ENCODE peak calls at places on chromosomes 12 and 14, in six cellular contexts. One of them, this sample, is unnamed.

GRCh38 chr12:91144053-91144452 is 32.8 kb upstream of the LUM start:
- DNase-seq in Kasumi-1: no peak
- DNase-seq in stimulated activated CD4-positive, alpha-beta T cell treated with anti-CD3 and anti-CD28 coated beads, Interleukin-1b, Interleukin-23, amount 100 ng/mL, for 24 hours: no peak
- DNase-seq in left ventricle myocardium inferior: no peak
- DNase-seq in K562: no peak
- DNase-seq in stimulated activated CD8-positive, alpha-beta memory T cell treated with anti-CD3 and anti-CD28 coated beads, Interleukin-12 subunit alpha, Interleukin-12 subunit beta, amount 100 ng/mL, for 4 hours: no peak
- DNase-seq in this sample: no peak

GRCh38 chr12:6295187-6295811 is 15.2 kb upstream of the PLEKHG6 start:
- DNase-seq in K562: peak
- DNase-seq in left ventricle myocardium inferior: no peak
- DNase-seq in Kasumi-1: no peak
- DNase-seq in stimulated activated CD4-positive, alpha-beta T cell treated with anti-CD3 and anti-CD28 coated beads, Interleukin-1b, Interleukin-23, amount 100 ng/mL, for 24 hours: no peak
- DNase-seq in stimulated activated CD8-positive, alpha-beta memory T cell treated with anti-CD3 and anti-CD28 coated beads, Interleukin-12 subunit alpha, Interleukin-12 subunit beta, amount 100 ng/mL, for 4 hours: no peak
- DNase-seq in this sample: no peak

GRCh38 chr14:78154827-78155226 is 15.3 kb upstream of the NRXN3 start:
- DNase-seq in left ventricle myocardium inferior: no peak
- DNase-seq in K562: peak
- DNase-seq in stimulated activated CD8-positive, alpha-beta memory T cell treated with anti-CD3 and anti-CD28 coated beads, Interleukin-12 subunit alpha, Interleukin-12 subunit beta, amount 100 ng/mL, for 4 hours: no peak
- DNase-seq in stimulated activated CD4-positive, alpha-beta T cell treated with anti-CD3 and anti-CD28 coated beads, Interleukin-1b, Interleukin-23, amount 100 ng/mL, for 24 hours: no peak
- DNase-seq in Kasumi-1: no peak
- DNase-seq in this sample: no peak

GRCh38 chr14:82060219-82060618 is 526.6 kb upstream of the SEL1L start:
- DNase-seq in Kasumi-1: no peak
- DNase-seq in K562: no peak
- DNase-seq in stimulated activated CD8-positive, alpha-beta memory T cell treated with anti-CD3 and anti-CD28 coated beads, Interleukin-12 subunit alpha, Interleukin-12 subunit beta, amount 100 ng/mL, for 4 hours: no peak
- DNase-seq in stimulated activated CD4-positive, alpha-beta T cell treated with anti-CD3 and anti-CD28 coated beads, Interleukin-1b, Interleukin-23, amount 100 ng/mL, for 24 hours: no peak
- DNase-seq in left ventricle myocardium inferior: no peak
- DNase-seq in this sample: peak

GRCh38 chr12:40222247-40222646 is 2.5 kb upstream of the LRRK2 start:
- DNase-seq in Kasumi-1: no peak
- DNase-seq in stimulated activated CD4-positive, alpha-beta T cell treated with anti-CD3 and anti-CD28 coated beads, Interleukin-1b, Interleukin-23, amount 100 ng/mL, for 24 hours: no peak
- DNase-seq in K562: no peak
- DNase-seq in left ventricle myocardium inferior: no peak
- DNase-seq in stimulated activated CD8-positive, alpha-beta memory T cell treated with anti-CD3 and anti-CD28 coated beads, Interleukin-12 subunit alpha, Interleukin-12 subunit beta, amount 100 ng/mL, for 4 hours: no peak
- DNase-seq in this sample: no peak

GRCh38 chr12:55982319-55982936 is 8.6 kb downstream of the RAB5B start:
- DNase-seq in stimulated activated CD8-positive, alpha-beta memory T cell treated with anti-CD3 and anti-CD28 coated beads, Interleukin-12 subunit alpha, Interleukin-12 subunit beta, amount 100 ng/mL, for 4 hours: no peak
- DNase-seq in stimulated activated CD4-positive, alpha-beta T cell treated with anti-CD3 and anti-CD28 coated beads, Interleukin-1b, Interleukin-23, amount 100 ng/mL, for 24 hours: no peak
- DNase-seq in Kasumi-1: peak
- DNase-seq in K562: no peak
- DNase-seq in left ventricle myocardium inferior: no peak
- DNase-seq in this sample: no peak

GRCh38 chr12:65125975-65126374 is 4.9 kb upstream of the WIF1 start:
- DNase-seq in left ventricle myocardium inferior: no peak
- DNase-seq in stimulated activated CD4-positive, alpha-beta T cell treated with anti-CD3 and anti-CD28 coated beads, Interleukin-1b, Interleukin-23, amount 100 ng/mL, for 24 hours: no peak
- DNase-seq in Kasumi-1: no peak
- DNase-seq in stimulated activated CD8-positive, alpha-beta memory T cell treated with anti-CD3 and anti-CD28 coated beads, Interleukin-12 subunit alpha, Interleukin-12 subunit beta, amount 100 ng/mL, for 4 hours: no peak
- DNase-seq in K562: no peak
- DNase-seq in this sample: no peak

GRCh38 chr12:79086546-79086945 is 222.0 kb downstream of the SYT1 start:
- DNase-seq in stimulated activated CD8-positive, alpha-beta memory T cell treated with anti-CD3 and anti-CD28 coated beads, Interleukin-12 subunit alpha, Interleukin-12 subunit beta, amount 100 ng/mL, for 4 hours: no peak
- DNase-seq in Kasumi-1: no peak
- DNase-seq in stimulated activated CD4-positive, alpha-beta T cell treated with anti-CD3 and anti-CD28 coated beads, Interleukin-1b, Interleukin-23, amount 100 ng/mL, for 24 hours: no peak
- DNase-seq in left ventricle myocardium inferior: no peak
- DNase-seq in K562: no peak
- DNase-seq in this sample: no peak

GRCh38 chr14:55684956-55685584 is 105.1 kb downstream of the KTN1 start:
- DNase-seq in stimulated activated CD8-positive, alpha-beta memory T cell treated with anti-CD3 and anti-CD28 coated beads, Interleukin-12 subunit alpha, Interleukin-12 subunit beta, amount 100 ng/mL, for 4 hours: no peak
- DNase-seq in Kasumi-1: no peak
- DNase-seq in left ventricle myocardium inferior: no peak
- DNase-seq in K562: no peak
- DNase-seq in stimulated activated CD4-positive, alpha-beta T cell treated with anti-CD3 and anti-CD28 coated beads, Interleukin-1b, Interleukin-23, amount 100 ng/mL, for 24 hours: no peak
- DNase-seq in this sample: no peak

GRCh38 chr14:77009014-77009413 is 19.5 kb downstream of the IRF2BPL start:
- DNase-seq in Kasumi-1: no peak
- DNase-seq in stimulated activated CD8-positive, alpha-beta memory T cell treated with anti-CD3 and anti-CD28 coated beads, Interleukin-12 subunit alpha, Interleukin-12 subunit beta, amount 100 ng/mL, for 4 hours: no peak
- DNase-seq in stimulated activated CD4-positive, alpha-beta T cell treated with anti-CD3 and anti-CD28 coated beads, Interleukin-1b, Interleukin-23, amount 100 ng/mL, for 24 hours: no peak
- DNase-seq in K562: no peak
- DNase-seq in left ventricle myocardium inferior: no peak
- DNase-seq in this sample: no peak

GRCh38 chr14:21220874-21221477 is 48.3 kb downstream of the HNRNPC start:
- DNase-seq in Kasumi-1: no peak
- DNase-seq in stimulated activated CD4-positive, alpha-beta T cell treated with anti-CD3 and anti-CD28 coated beads, Interleukin-1b, Interleukin-23, amount 100 ng/mL, for 24 hours: no peak
- DNase-seq in stimulated activated CD8-positive, alpha-beta memory T cell treated with anti-CD3 and anti-CD28 coated beads, Interleukin-12 subunit alpha, Interleukin-12 subunit beta, amount 100 ng/mL, for 4 hours: no peak
- DNase-seq in left ventricle myocardium inferior: no peak
- DNase-seq in K562: no peak
- DNase-seq in this sample: no peak

GRCh38 chr14:52678591-52678990 is 16.8 kb downstream of the ERO1A start:
- DNase-seq in K562: peak
- DNase-seq in Kasumi-1: no peak
- DNase-seq in left ventricle myocardium inferior: no peak
- DNase-seq in stimulated activated CD8-positive, alpha-beta memory T cell treated with anti-CD3 and anti-CD28 coated beads, Interleukin-12 subunit alpha, Interleukin-12 subunit beta, amount 100 ng/mL, for 4 hours: no peak
- DNase-seq in stimulated activated CD4-positive, alpha-beta T cell treated with anti-CD3 and anti-CD28 coated beads, Interleukin-1b, Interleukin-23, amount 100 ng/mL, for 24 hours: no peak
- DNase-seq in this sample: no peak

GRCh38 chr14:76958020-76958965 is 70.2 kb downstream of the IRF2BPL start:
- DNase-seq in K562: no peak
- DNase-seq in stimulated activated CD4-positive, alpha-beta T cell treated with anti-CD3 and anti-CD28 coated beads, Interleukin-1b, Interleukin-23, amount 100 ng/mL, for 24 hours: no peak
- DNase-seq in stimulated activated CD8-positive, alpha-beta memory T cell treated with anti-CD3 and anti-CD28 coated beads, Interleukin-12 subunit alpha, Interleukin-12 subunit beta, amount 100 ng/mL, for 4 hours: no peak
- DNase-seq in Kasumi-1: no peak
- DNase-seq in left ventricle myocardium inferior: no peak
- DNase-seq in this sample: no peak

GRCh38 chr12:122886851-122887816 is 8.8 kb downstream of the VPS37B start:
- DNase-seq in Kasumi-1: no peak
- DNase-seq in stimulated activated CD4-positive, alpha-beta T cell treated with anti-CD3 and anti-CD28 coated beads, Interleukin-1b, Interleukin-23, amount 100 ng/mL, for 24 hours: peak
- DNase-seq in K562: peak
- DNase-seq in left ventricle myocardium inferior: no peak
- DNase-seq in stimulated activated CD8-positive, alpha-beta memory T cell treated with anti-CD3 and anti-CD28 coated beads, Interleukin-12 subunit alpha, Interleukin-12 subunit beta, amount 100 ng/mL, for 4 hours: no peak
- DNase-seq in this sample: no peak

GRCh38 chr12:131282292-131283080 is 328.8 kb downstream of the ADGRD1 start:
- DNase-seq in left ventricle myocardium inferior: no peak
- DNase-seq in stimulated activated CD4-positive, alpha-beta T cell treated with anti-CD3 and anti-CD28 coated beads, Interleukin-1b, Interleukin-23, amount 100 ng/mL, for 24 hours: no peak
- DNase-seq in K562: no peak
- DNase-seq in Kasumi-1: no peak
- DNase-seq in stimulated activated CD8-positive, alpha-beta memory T cell treated with anti-CD3 and anti-CD28 coated beads, Interleukin-12 subunit alpha, Interleukin-12 subunit beta, amount 100 ng/mL, for 4 hours: no peak
- DNase-seq in this sample: no peak

GRCh38 chr14:67623114-67623513 is 3.4 kb downstream of the ARG2 start:
- DNase-seq in left ventricle myocardium inferior: no peak
- DNase-seq in stimulated activated CD4-positive, alpha-beta T cell treated with anti-CD3 and anti-CD28 coated beads, Interleukin-1b, Interleukin-23, amount 100 ng/mL, for 24 hours: no peak
- DNase-seq in stimulated activated CD8-positive, alpha-beta memory T cell treated with anti-CD3 and anti-CD28 coated beads, Interleukin-12 subunit alpha, Interleukin-12 subunit beta, amount 100 ng/mL, for 4 hours: no peak
- DNase-seq in K562: no peak
- DNase-seq in Kasumi-1: peak
- DNase-seq in this sample: no peak

GRCh38 chr12:3655331-3655900 is 97.5 kb downstream of the CRACR2A start:
- DNase-seq in left ventricle myocardium inferior: no peak
- DNase-seq in K562: peak
- DNase-seq in stimulated activated CD4-positive, alpha-beta T cell treated with anti-CD3 and anti-CD28 coated beads, Interleukin-1b, Interleukin-23, amount 100 ng/mL, for 24 hours: no peak
- DNase-seq in stimulated activated CD8-positive, alpha-beta memory T cell treated with anti-CD3 and anti-CD28 coated beads, Interleukin-12 subunit alpha, Interleukin-12 subunit beta, amount 100 ng/mL, for 4 hours: no peak
- DNase-seq in Kasumi-1: no peak
- DNase-seq in this sample: peak

GRCh38 chr12:67958187-67958586 is 31.1 kb upstream of the IFNG-AS1 start:
- DNase-seq in stimulated activated CD8-positive, alpha-beta memory T cell treated with anti-CD3 and anti-CD28 coated beads, Interleukin-12 subunit alpha, Interleukin-12 subunit beta, amount 100 ng/mL, for 4 hours: no peak
- DNase-seq in K562: no peak
- DNase-seq in left ventricle myocardium inferior: no peak
- DNase-seq in Kasumi-1: no peak
- DNase-seq in stimulated activated CD4-positive, alpha-beta T cell treated with anti-CD3 and anti-CD28 coated beads, Interleukin-1b, Interleukin-23, amount 100 ng/mL, for 24 hours: no peak
- DNase-seq in this sample: no peak

GRCh38 chr12:65826513-65827171 is 2.4 kb downstream of the HMGA2 start:
- DNase-seq in left ventricle myocardium inferior: no peak
- DNase-seq in Kasumi-1: no peak
- DNase-seq in K562: no peak
- DNase-seq in stimulated activated CD8-positive, alpha-beta memory T cell treated with anti-CD3 and anti-CD28 coated beads, Interleukin-12 subunit alpha, Interleukin-12 subunit beta, amount 100 ng/mL, for 4 hours: no peak
- DNase-seq in stimulated activated CD4-positive, alpha-beta T cell treated with anti-CD3 and anti-CD28 coated beads, Interleukin-1b, Interleukin-23, amount 100 ng/mL, for 24 hours: no peak
- DNase-seq in this sample: no peak

GRCh38 chr12:118633071-118633470 is 256.7 kb downstream of the SUDS3 start:
- DNase-seq in Kasumi-1: no peak
- DNase-seq in stimulated activated CD4-positive, alpha-beta T cell treated with anti-CD3 and anti-CD28 coated beads, Interleukin-1b, Interleukin-23, amount 100 ng/mL, for 24 hours: no peak
- DNase-seq in stimulated activated CD8-positive, alpha-beta memory T cell treated with anti-CD3 and anti-CD28 coated beads, Interleukin-12 subunit alpha, Interleukin-12 subunit beta, amount 100 ng/mL, for 4 hours: no peak
- DNase-seq in K562: peak
- DNase-seq in left ventricle myocardium inferior: no peak
- DNase-seq in this sample: no peak

GRCh38 chr14:34853041-34853440 is 22.1 kb downstream of the BAZ1A start:
- DNase-seq in stimulated activated CD8-positive, alpha-beta memory T cell treated with anti-CD3 and anti-CD28 coated beads, Interleukin-12 subunit alpha, Interleukin-12 subunit beta, amount 100 ng/mL, for 4 hours: no peak
- DNase-seq in Kasumi-1: no peak
- DNase-seq in left ventricle myocardium inferior: no peak
- DNase-seq in K562: no peak
- DNase-seq in stimulated activated CD4-positive, alpha-beta T cell treated with anti-CD3 and anti-CD28 coated beads, Interleukin-1b, Interleukin-23, amount 100 ng/mL, for 24 hours: no peak
- DNase-seq in this sample: no peak

GRCh38 chr12:22029991-22030390 is 16.0 kb upstream of the CMAS start:
- DNase-seq in stimulated activated CD4-positive, alpha-beta T cell treated with anti-CD3 and anti-CD28 coated beads, Interleukin-1b, Interleukin-23, amount 100 ng/mL, for 24 hours: no peak
- DNase-seq in Kasumi-1: no peak
- DNase-seq in K562: no peak
- DNase-seq in stimulated activated CD8-positive, alpha-beta memory T cell treated with anti-CD3 and anti-CD28 coated beads, Interleukin-12 subunit alpha, Interleukin-12 subunit beta, amount 100 ng/mL, for 4 hours: no peak
- DNase-seq in left ventricle myocardium inferior: no peak
- DNase-seq in this sample: no peak

GRCh38 chr14:53306926-53307325 is 153.8 kb upstream of the DDHD1 start:
- DNase-seq in K562: no peak
- DNase-seq in stimulated activated CD4-positive, alpha-beta T cell treated with anti-CD3 and anti-CD28 coated beads, Interleukin-1b, Interleukin-23, amount 100 ng/mL, for 24 hours: no peak
- DNase-seq in Kasumi-1: no peak
- DNase-seq in left ventricle myocardium inferior: no peak
- DNase-seq in stimulated activated CD8-positive, alpha-beta memory T cell treated with anti-CD3 and anti-CD28 coated beads, Interleukin-12 subunit alpha, Interleukin-12 subunit beta, amount 100 ng/mL, for 4 hours: no peak
- DNase-seq in this sample: no peak

GRCh38 chr14:99181246-99181645 is 90.8 kb downstream of the BCL11B start:
- DNase-seq in stimulated activated CD8-positive, alpha-beta memory T cell treated with anti-CD3 and anti-CD28 coated beads, Interleukin-12 subunit alpha, Interleukin-12 subunit beta, amount 100 ng/mL, for 4 hours: no peak
- DNase-seq in Kasumi-1: no peak
- DNase-seq in K562: no peak
- DNase-seq in left ventricle myocardium inferior: no peak
- DNase-seq in stimulated activated CD4-positive, alpha-beta T cell treated with anti-CD3 and anti-CD28 coated beads, Interleukin-1b, Interleukin-23, amount 100 ng/mL, for 24 hours: no peak
- DNase-seq in this sample: no peak

GRCh38 chr14:85399196-85399595 is 130.7 kb upstream of the FLRT2 start:
- DNase-seq in K562: no peak
- DNase-seq in left ventricle myocardium inferior: no peak
- DNase-seq in stimulated activated CD4-positive, alpha-beta T cell treated with anti-CD3 and anti-CD28 coated beads, Interleukin-1b, Interleukin-23, amount 100 ng/mL, for 24 hours: no peak
- DNase-seq in stimulated activated CD8-positive, alpha-beta memory T cell treated with anti-CD3 and anti-CD28 coated beads, Interleukin-12 subunit alpha, Interleukin-12 subunit beta, amount 100 ng/mL, for 4 hours: no peak
- DNase-seq in Kasumi-1: no peak
- DNase-seq in this sample: no peak

GRCh38 chr14:100778951-100779690 is 46.8 kb upstream of the MEG3 start:
- DNase-seq in left ventricle myocardium inferior: no peak
- DNase-seq in K562: no peak
- DNase-seq in stimulated activated CD8-positive, alpha-beta memory T cell treated with anti-CD3 and anti-CD28 coated beads, Interleukin-12 subunit alpha, Interleukin-12 subunit beta, amount 100 ng/mL, for 4 hours: no peak
- DNase-seq in stimulated activated CD4-positive, alpha-beta T cell treated with anti-CD3 and anti-CD28 coated beads, Interleukin-1b, Interleukin-23, amount 100 ng/mL, for 24 hours: no peak
- DNase-seq in Kasumi-1: no peak
- DNase-seq in this sample: no peak

GRCh38 chr14:24082411-24083080 is 11.2 kb downstream of the CPNE6 start:
- DNase-seq in left ventricle myocardium inferior: no peak
- DNase-seq in stimulated activated CD8-positive, alpha-beta memory T cell treated with anti-CD3 and anti-CD28 coated beads, Interleukin-12 subunit alpha, Interleukin-12 subunit beta, amount 100 ng/mL, for 4 hours: no peak
- DNase-seq in K562: no peak
- DNase-seq in stimulated activated CD4-positive, alpha-beta T cell treated with anti-CD3 and anti-CD28 coated beads, Interleukin-1b, Interleukin-23, amount 100 ng/mL, for 24 hours: no peak
- DNase-seq in Kasumi-1: no peak
- DNase-seq in this sample: no peak

GRCh38 chr14:95679995-95680735 is 6.1 kb upstream of the TCL1B start:
- DNase-seq in Kasumi-1: no peak
- DNase-seq in stimulated activated CD8-positive, alpha-beta memory T cell treated with anti-CD3 and anti-CD28 coated beads, Interleukin-12 subunit alpha, Interleukin-12 subunit beta, amount 100 ng/mL, for 4 hours: no peak
- DNase-seq in left ventricle myocardium inferior: no peak
- DNase-seq in K562: no peak
- DNase-seq in stimulated activated CD4-positive, alpha-beta T cell treated with anti-CD3 and anti-CD28 coated beads, Interleukin-1b, Interleukin-23, amount 100 ng/mL, for 24 hours: no peak
- DNase-seq in this sample: no peak

GRCh38 chr12:78671295-78671694 is 193.3 kb upstream of the SYT1 start:
- DNase-seq in Kasumi-1: no peak
- DNase-seq in stimulated activated CD8-positive, alpha-beta memory T cell treated with anti-CD3 and anti-CD28 coated beads, Interleukin-12 subunit alpha, Interleukin-12 subunit beta, amount 100 ng/mL, for 4 hours: no peak
- DNase-seq in K562: no peak
- DNase-seq in left ventricle myocardium inferior: no peak
- DNase-seq in stimulated activated CD4-positive, alpha-beta T cell treated with anti-CD3 and anti-CD28 coated beads, Interleukin-1b, Interleukin-23, amount 100 ng/mL, for 24 hours: no peak
- DNase-seq in this sample: no peak

GRCh38 chr12:131985145-131985875 is 35.6 kb downstream of the EP400 start:
- DNase-seq in left ventricle myocardium inferior: peak
- DNase-seq in K562: no peak
- DNase-seq in stimulated activated CD4-positive, alpha-beta T cell treated with anti-CD3 and anti-CD28 coated beads, Interleukin-1b, Interleukin-23, amount 100 ng/mL, for 24 hours: no peak
- DNase-seq in stimulated activated CD8-positive, alpha-beta memory T cell treated with anti-CD3 and anti-CD28 coated beads, Interleukin-12 subunit alpha, Interleukin-12 subunit beta, amount 100 ng/mL, for 4 hours: no peak
- DNase-seq in Kasumi-1: no peak
- DNase-seq in this sample: no peak

GRCh38 chr12:50353869-50354593 is 42.4 kb downstream of the FAM186A start:
- DNase-seq in Kasumi-1: no peak
- DNase-seq in stimulated activated CD8-positive, alpha-beta memory T cell treated with anti-CD3 and anti-CD28 coated beads, Interleukin-12 subunit alpha, Interleukin-12 subunit beta, amount 100 ng/mL, for 4 hours: no peak
- DNase-seq in left ventricle myocardium inferior: no peak
- DNase-seq in K562: no peak
- DNase-seq in stimulated activated CD4-positive, alpha-beta T cell treated with anti-CD3 and anti-CD28 coated beads, Interleukin-1b, Interleukin-23, amount 100 ng/mL, for 24 hours: no peak
- DNase-seq in this sample: no peak

This sample was measured in iPS DF 19.7.